ENCODE peak calls at places on chromosomes 1 and 21, in five cellular contexts. H is ascending aorta; X is tibial artery; P is CD8-positive, alpha-beta T cell; B is caudate nucleus. C is an unnamed sample.

GRCh38 chr21:32958288-32958992 is 67.3 kb upstream of the OLIG2 start:
- DNase-seq in H (no peak), X (no peak), P (no peak), B (no peak), C (no peak)

GRCh38 chr1:35708179-35708891 is 10.3 kb downstream of the C1orf216 start:
- DNase-seq in H (no peak), X (no peak), P (no peak), B (peak), C (no peak)

GRCh38 chr1:47188901-47189785 is 693 bp downstream of the PDZK1IP1 start:
- DNase-seq in H (no peak), X (peak), P (no peak), B (no peak), C (no peak)

GRCh38 chr21:39430457-39430856 is 15.1 kb downstream of the LCA5L start:
- DNase-seq in H (no peak), X (no peak), P (no peak), B (no peak), C (no peak)

GRCh38 chr1:108722292-108722691 is 9.6 kb downstream of the FNDC7 start:
- DNase-seq in H (no peak), X (no peak), P (no peak), B (no peak), C (no peak)

GRCh38 chr1:111895456-111895855 is 94.0 kb downstream of the KCND3 start:
- DNase-seq in H (no peak), X (no peak), P (no peak), B (peak), C (no peak)

GRCh38 chr21:43793243-43793642 is 3.9 kb downstream of the RRP1 start:
- DNase-seq in H (no peak), X (no peak), P (no peak), B (no peak), C (no peak)

GRCh38 chr1:205324781-205325180 is 3.2 kb upstream of the NUAK2 start:
- DNase-seq in H (no peak), X (no peak), P (no peak), B (no peak), C (no peak)

GRCh38 chr1:21283524-21283923 is 6.7 kb downstream of the ECE1 start:
- DNase-seq in H (no peak), X (no peak), P (no peak), B (no peak), C (no peak)

GRCh38 chr1:173570370-173571030 is 32.4 kb downstream of the SLC9C2 start:
- DNase-seq in H (no peak), X (no peak), P (no peak), B (no peak), C (no peak)

GRCh38 chr1:51792864-51793263 is 85.7 kb downstream of the NRDC start:
- DNase-seq in H (no peak), X (no peak), P (no peak), B (no peak), C (no peak)

GRCh38 chr21:38740131-38740530 is 65.6 kb upstream of the ETS2 start:
- DNase-seq in H (no peak), X (no peak), P (no peak), B (no peak), C (no peak)

GRCh38 chr1:213375002-213375401 is 324.0 kb downstream of the RPS6KC1 start:
- DNase-seq in H (no peak), X (no peak), P (no peak), B (no peak), C (no peak)

GRCh38 chr1:186272486-186272885 is 102.6 kb downstream of the TPR start:
- DNase-seq in H (no peak), X (no peak), P (no peak), B (no peak), C (no peak)

GRCh38 chr1:92167151-92167550 is 50.6 kb upstream of the C1orf146 start:
- DNase-seq in H (no peak), X (no peak), P (no peak), B (no peak), C (no peak)

GRCh38 chr21:31993826-31994791 is 121.3 kb downstream of the HUNK start:
- DNase-seq in H (no peak), X (no peak), P (no peak), B (no peak), C (no peak)

GRCh38 chr1:31944205-31945089 is 6.3 kb upstream of the PTP4A2 start:
- DNase-seq in H (peak), X (peak), P (peak), B (peak), C (no peak)

GRCh38 chr1:173432331-173432730 is 44.8 kb upstream of the PRDX6 start:
- DNase-seq in H (no peak), X (no peak), P (no peak), B (no peak), C (no peak)

GRCh38 chr1:153544453-153545066 is 1.0 kb downstream of the S100A4 start:
- DNase-seq in H (no peak), X (no peak), P (no peak), B (no peak), C (no peak)

GRCh38 chr1:211885746-211886522 is 55.4 kb upstream of the LPGAT1 start:
- DNase-seq in H (no peak), X (no peak), P (no peak), B (no peak), C (no peak)

GRCh38 chr1:179888071-179888470 is 6.0 kb downstream of the TOR1AIP1 start:
- DNase-seq in H (no peak), X (no peak), P (no peak), B (no peak), C (no peak)

GRCh38 chr1:6384962-6385672 is 8.4 kb downstream of the ACOT7 start:
- DNase-seq in H (no peak), X (no peak), P (no peak), B (peak), C (no peak)

GRCh38 chr1:31383967-31384366 is 11.1 kb upstream of the FABP3 start:
- DNase-seq in H (no peak), X (no peak), P (no peak), B (no peak), C (no peak)

GRCh38 chr1:49298304-49298703 is 521.6 kb upstream of the BEND5 start:
- DNase-seq in H (no peak), X (no peak), P (no peak), B (no peak), C (no peak)

GRCh38 chr1:6099297-6099696 is 53.6 kb downstream of the KCNAB2 start:
- DNase-seq in H (no peak), X (no peak), P (no peak), B (no peak), C (no peak)

GRCh38 chr1:24567792-24568388 is 12.0 kb downstream of the NCMAP start:
- DNase-seq in H (no peak), X (no peak), P (no peak), B (no peak), C (peak)

GRCh38 chr21:36450511-36450910 is 29.4 kb downstream of the CLDN14 start:
- DNase-seq in H (no peak), X (no peak), P (no peak), B (no peak), C (no peak)
- H3K27ac ChIP-seq in H (no peak), X (no peak), P (no peak), B (no peak), C (no peak)

DNA sequence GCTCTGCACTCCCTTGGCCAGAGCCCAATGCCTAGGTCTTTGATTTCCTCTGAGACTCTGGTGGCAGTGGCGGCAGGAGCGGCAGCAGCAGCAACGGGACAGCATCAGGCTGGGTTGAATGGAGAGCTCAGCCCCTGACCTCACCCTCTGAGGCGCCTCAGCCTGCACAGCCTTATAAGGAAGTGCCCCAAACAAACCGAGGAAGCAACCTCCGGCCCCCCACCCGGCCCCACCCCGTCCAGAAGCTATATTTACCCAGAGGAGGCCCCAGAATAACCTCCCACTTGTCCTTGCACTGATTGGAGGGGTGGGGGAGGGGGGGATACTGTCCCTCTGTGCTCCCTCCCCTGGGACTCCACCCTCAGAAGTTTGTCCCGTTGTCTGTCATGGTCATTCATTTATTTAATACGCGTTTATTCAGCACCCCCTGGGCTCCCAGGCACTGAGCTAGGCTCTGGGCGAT is 12.2 kb downstream of the NES start:
- DNase-seq in H (no peak), X (peak), P (no peak), B (peak), C (no peak)
- H3K27ac ChIP-seq in H (peak), X (peak), P (no peak), B (peak), C (no peak)

DNA sequence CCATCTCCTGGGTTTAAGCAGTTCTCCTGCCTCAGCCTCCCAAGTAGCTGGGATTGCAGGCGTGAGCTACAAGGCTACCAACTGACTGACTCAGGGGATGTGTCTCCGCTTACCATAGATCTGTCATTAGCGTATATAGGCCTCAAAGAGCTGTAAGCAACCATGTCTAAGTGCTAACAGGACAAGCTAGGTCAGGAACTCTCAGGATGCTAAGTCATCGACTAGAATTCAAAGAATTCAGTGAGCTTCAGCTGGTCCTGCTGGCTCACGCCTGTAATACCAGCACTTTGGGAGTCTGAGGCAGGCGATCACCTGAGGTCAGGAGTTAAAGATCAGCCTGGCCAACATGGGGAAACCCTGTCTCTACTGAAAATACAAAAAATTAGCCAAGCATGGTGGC is 29.5 kb downstream of the CAPN2 start:
- DNase-seq in H (no peak), X (no peak), P (no peak), B (no peak), C (peak)
- H3K27ac ChIP-seq in H (no peak), X (no peak), P (no peak), B (no peak), C (peak)

DNA sequence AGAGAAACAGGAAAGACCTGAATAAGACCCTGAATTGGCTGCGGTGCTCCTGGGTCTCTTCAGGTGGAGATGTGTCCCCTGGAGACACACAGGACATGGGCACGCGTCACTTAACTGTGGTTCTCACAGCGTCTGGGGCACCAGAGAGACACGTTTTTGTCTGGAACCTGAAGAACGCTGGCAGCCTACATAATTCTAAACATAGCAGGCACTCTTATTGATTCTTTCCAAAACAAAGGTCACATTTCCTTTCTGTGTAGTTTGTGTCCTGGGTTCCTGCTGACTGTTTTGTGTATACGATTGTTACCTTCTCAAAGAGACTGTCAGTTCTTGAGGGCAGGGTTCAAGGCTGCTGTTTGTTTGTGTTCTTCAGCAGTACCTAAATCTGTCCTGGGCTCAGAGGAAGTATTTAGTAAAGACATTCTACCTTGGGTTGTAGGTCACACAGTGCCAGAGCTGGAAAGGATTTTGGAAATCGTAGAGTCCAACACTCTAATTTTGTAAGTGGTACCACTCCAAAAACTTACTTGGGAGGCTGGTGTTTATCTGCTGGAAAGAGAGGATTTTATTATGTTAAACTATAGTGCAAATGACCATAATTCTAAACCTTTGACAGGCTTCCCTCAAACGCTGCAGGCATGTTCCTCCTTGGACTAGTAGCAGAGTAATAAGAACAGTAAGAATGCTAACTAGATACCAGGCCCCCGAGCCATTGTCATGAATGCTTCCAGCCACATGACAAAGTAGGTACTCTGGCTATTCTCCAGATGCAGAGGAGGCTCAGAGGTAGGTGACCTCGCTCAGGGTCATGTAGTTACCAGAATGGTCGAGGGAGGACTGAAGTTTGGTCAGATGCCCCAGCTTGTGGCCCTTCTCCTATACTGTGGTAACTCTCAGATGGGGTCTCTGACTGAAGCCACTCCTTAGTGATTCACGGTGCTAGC is 164.3 kb downstream of the DHRS3 start:
- DNase-seq in H (no peak), X (no peak), P (peak), B (no peak), C (no peak)
- H3K27ac ChIP-seq in H (peak), X (peak), P (no peak), B (peak), C (peak)

DNA sequence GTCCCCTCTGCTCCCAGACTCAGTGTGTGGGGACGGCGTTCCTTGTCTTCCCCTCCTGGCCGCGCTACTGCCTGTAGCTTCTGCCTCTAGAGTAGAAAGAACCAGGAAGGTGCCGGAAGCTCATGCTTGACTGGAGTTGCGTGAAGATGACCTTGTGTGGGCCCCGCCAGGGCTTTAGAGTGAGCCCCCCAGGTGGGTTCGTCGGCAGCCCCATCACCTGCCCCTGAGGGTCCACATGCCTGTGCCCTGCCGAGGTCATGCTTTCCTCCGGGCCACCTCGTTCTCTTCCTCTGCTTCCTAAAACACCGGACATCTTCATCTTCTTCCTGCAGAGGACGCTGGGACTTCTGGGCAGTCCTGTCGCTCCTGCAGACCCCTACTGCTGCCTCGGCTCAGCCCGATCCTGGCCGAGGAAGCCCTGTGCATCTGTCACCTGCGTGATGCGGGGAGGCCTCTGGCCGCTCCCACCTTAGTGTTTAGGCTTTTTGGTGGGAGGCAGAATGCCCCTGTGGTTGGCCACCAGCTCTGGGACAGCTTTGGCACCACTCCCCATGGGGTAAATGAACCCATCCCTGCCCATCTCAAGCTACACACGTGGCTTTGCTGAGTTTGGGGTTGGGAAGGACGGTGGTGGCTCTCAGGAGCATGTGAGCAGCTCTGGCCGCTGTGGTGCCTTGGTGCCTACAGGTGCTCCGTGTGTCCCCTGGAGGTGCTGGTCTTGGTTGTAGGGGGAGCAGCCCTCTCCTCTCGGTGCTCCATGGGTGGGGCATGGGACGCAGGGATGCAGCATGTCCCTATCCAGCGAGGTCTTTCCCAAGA is 12.3 kb downstream of the OBSCN start:
- DNase-seq in H (no peak), X (no peak), P (no peak), B (no peak), C (no peak)
- H3K27ac ChIP-seq in H (no peak), X (no peak), P (no peak), B (no peak), C (no peak)

GRCh38 chr1:227794813-227795183 is 20.7 kb upstream of the PRSS38 start:
- DNase-seq in H (no peak), X (no peak), P (no peak), B (no peak), C (no peak)

GRCh38 chr1:227793948-227794812 is 21.3 kb upstream of the PRSS38 start:
- DNase-seq in H (no peak), X (no peak), P (no peak), B (no peak), C (no peak)

GRCh38 chr1:227791425-227792090 is 23.9 kb upstream of the PRSS38 start:
- DNase-seq in H (no peak), X (no peak), P (no peak), B (no peak), C (no peak)

GRCh38 chr1:227792216-227793078 is 23.0 kb upstream of the PRSS38 start:
- DNase-seq in H (no peak), X (no peak), P (no peak), B (no peak), C (no peak)

DNA sequence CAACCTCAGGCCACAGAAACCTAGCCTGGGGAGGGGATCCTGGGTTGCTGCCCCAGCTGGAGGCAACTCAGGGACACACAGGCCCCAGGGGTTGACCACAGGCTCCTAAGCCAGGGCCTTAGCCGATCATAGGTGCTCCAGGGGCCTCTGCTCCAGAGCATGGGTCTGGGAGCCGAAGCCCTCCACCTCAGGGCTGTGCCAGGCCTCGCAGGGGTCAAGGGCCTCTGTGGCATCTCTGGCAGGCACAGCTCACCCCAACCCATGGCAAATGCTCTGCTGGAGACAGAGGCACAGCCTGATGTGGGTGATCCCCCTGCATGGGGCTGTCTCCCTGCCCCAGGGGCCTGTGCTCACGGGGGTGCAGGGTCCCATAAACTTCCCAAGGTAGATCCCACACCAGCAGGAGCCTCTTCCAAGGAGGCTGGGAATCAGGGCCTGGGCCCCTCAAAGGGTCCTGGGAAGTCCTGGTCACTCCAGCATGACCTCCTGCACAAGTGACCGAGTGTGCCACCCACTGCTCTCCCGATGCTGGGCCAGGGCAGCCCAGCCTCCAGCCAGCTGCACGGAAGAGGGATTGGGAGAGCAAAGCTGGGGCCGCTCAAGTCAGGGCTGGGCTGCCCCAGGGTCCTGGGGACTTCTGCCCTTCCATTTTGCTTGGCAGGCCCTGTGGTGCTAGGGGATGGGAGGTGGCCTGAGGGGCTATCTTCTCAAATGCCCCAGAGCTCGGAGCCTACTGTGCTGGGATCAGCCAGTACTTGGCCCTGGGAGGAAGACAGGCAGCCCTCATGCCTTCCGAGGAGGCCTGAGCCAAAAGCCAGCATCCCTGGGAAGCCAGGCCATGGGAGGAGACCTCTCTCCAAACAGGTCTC is 22.2 kb upstream of the PRSS38 start:
- DNase-seq in H (no peak), X (no peak), P (no peak), B (no peak), C (no peak)
- H3K27ac ChIP-seq in H (peak), X (no peak), P (no peak), B (no peak), C (no peak)

DNA sequence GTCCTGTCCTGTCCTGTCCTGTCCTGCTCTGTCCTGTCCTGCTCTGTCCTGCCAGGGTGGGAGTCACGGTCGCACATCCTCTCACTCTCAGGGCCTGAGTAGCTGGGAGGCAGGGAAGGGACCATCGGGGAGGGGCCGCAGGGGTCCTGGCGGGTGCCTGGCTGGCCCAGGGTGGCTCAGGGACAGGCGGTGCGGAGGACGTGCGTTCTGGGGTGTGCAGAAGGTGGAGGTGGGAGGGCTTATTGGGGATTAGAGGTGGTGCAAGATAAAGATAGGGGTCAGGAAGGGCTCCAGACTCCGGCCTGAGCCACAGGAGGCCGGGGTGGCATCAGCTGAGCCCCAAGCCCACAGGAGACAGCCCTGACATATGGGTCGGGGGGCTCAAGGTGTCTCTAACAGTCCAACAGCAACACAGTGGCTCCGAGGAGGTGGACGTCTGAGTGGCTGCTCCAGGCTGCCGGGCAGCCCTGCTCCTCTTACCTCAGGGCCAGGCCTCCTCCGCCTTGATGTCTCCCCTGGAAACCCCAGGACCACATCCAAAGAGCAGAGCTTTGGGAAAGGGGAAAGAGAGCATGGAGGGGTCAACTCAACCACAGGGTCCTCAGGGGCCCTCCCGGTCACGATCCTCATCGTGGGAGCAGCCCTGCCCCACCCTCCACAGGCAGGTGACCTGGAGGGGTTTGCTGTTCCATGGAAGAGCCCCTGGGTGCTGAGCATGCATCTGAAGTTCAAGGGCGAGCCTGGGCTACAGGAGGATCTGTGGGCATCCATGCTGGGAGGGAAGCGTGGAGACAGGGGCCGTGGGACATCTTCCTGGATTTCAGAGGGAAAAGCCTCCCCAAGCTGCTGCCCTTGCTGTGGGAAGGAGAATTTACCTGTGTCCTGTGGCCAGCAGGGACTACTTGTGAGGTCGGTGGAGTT is 39.6 kb upstream of the ADARB1 start:
- DNase-seq in H (peak), X (peak), P (no peak), B (no peak), C (no peak)
- H3K27ac ChIP-seq in H (peak), X (peak), P (no peak), B (no peak), C (no peak)

GRCh38 chr1:113874017-113874879 is 2.7 kb upstream of the PTPN22 start:
- DNase-seq in H (no peak), X (no peak), P (no peak), B (no peak), C (peak)
- H3K27ac ChIP-seq in H (no peak), X (no peak), P (no peak), B (no peak), C (peak)

C was measured in epithelial cell of prostate.